ENCODE peak calls at places on chromosomes 11 and 22, in six cellular contexts. E is neural crest cell, V is MCF 10A, Z is sigmoid colon, P is type B pancreatic cell, K is A549. D is an unnamed sample.

GRCh38 chr11:110219011-110219785 is 77.2 kb downstream of the RDX start:
- DNase-seq in E (no peak), V (no peak), Z (no peak), P (no peak), K (no peak), D (no peak)

GRCh38 chr11:61627831-61628753 is 47.2 kb upstream of the SYT7 start:
- DNase-seq in E (peak), V (peak), Z (peak), P (no peak), K (peak), D (no peak)

GRCh38 chr11:121461843-121462242 is 9.1 kb upstream of the SORL1-AS1 start:
- DNase-seq in E (no peak), V (no peak), Z (no peak), P (no peak), K (no peak), D (no peak)

GRCh38 chr22:38941488-38941987 is 15.9 kb upstream of the APOBEC3A start:
- DNase-seq in E (no peak), V (no peak), Z (no peak), P (no peak), K (no peak), D (no peak)

GRCh38 chr11:57641426-57641825 is 8.3 kb downstream of the YPEL4 start:
- DNase-seq in E (no peak), V (peak), Z (no peak), P (no peak), K (peak), D (no peak)

GRCh38 chr11:127126956-127127355 is 126.4 kb upstream of the KIRREL3 start:
- DNase-seq in E (no peak), V (no peak), Z (no peak), P (no peak), K (no peak), D (no peak)

GRCh38 chr11:27218498-27219038 is 144.4 kb downstream of the CCDC34 start:
- DNase-seq in E (no peak), V (no peak), Z (no peak), P (no peak), K (peak), D (no peak)

GRCh38 chr11:118198370-118198769 is 21.9 kb upstream of the SCN2B start:
- DNase-seq in E (peak), V (peak), Z (peak), P (peak), K (peak), D (no peak)

GRCh38 chr22:22397292-22397870 is 111.2 kb downstream of the ZNF280B start:
- DNase-seq in E (peak), V (peak), Z (peak), P (no peak), K (peak), D (peak)

GRCh38 chr11:92670293-92670890 is 299.1 kb upstream of the MTNR1B start:
- DNase-seq in E (no peak), V (no peak), Z (no peak), P (no peak), K (no peak), D (no peak)

GRCh38 chr11:43899094-43899493 is 18.5 kb downstream of the ALKBH3 start:
- DNase-seq in E (no peak), V (no peak), Z (no peak), P (no peak), K (no peak), D (no peak)

GRCh38 chr11:43962383-43962969 is 20.0 kb downstream of the C11orf96 start:
- DNase-seq in E (no peak), V (no peak), Z (no peak), P (no peak), K (no peak), D (no peak)

GRCh38 chr11:91459840-91460239 is 764.8 kb upstream of the FAT3 start:
- DNase-seq in E (no peak), V (peak), Z (no peak), P (no peak), K (no peak), D (no peak)

DNA sequence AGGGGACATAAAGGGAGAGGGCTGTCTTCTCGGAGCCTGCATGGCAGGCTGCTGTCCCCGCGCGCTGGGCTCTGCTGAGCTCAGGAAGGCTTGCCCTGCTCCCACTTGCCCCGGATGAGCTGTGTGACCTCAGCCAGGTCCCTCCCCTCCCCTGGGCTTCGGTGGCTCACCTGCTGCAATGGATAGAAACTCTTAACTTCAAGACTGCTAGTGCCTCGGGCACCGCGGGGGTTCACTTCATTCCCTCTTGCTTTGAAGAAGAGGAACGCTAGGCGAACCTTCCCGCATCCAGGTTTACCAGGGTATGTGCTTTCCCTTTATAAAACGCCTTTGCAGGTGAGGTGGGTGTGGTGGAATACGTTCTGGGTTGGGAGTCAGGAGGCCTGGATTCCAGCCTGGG is 115.0 kb downstream of the PHF21B start:
- DNase-seq in E (no peak), V (no peak), Z (no peak), P (no peak), K (no peak), D (no peak)
- TF ChIP-seq CTCF in E (no peak), V (no peak), Z (no peak), P (no peak), K (no peak), D (no peak)

GRCh38 chr11:85653048-85653447 is 5.3 kb downstream of the TMEM126A start:
- DNase-seq in E (no peak), V (no peak), Z (no peak), P (no peak), K (no peak), D (no peak)
- TF ChIP-seq CTCF in E (no peak), V (no peak), Z (no peak), P (no peak), K (no peak), D (no peak)

GRCh38 chr11:77039491-77040400 is 5.5 kb downstream of the B3GNT6 start:
- DNase-seq in E (peak), V (no peak), Z (peak), P (no peak), K (no peak), D (no peak)
- TF ChIP-seq CTCF in E (peak), V (no peak), Z (peak), P (peak), K (peak), D (peak)

DNA sequence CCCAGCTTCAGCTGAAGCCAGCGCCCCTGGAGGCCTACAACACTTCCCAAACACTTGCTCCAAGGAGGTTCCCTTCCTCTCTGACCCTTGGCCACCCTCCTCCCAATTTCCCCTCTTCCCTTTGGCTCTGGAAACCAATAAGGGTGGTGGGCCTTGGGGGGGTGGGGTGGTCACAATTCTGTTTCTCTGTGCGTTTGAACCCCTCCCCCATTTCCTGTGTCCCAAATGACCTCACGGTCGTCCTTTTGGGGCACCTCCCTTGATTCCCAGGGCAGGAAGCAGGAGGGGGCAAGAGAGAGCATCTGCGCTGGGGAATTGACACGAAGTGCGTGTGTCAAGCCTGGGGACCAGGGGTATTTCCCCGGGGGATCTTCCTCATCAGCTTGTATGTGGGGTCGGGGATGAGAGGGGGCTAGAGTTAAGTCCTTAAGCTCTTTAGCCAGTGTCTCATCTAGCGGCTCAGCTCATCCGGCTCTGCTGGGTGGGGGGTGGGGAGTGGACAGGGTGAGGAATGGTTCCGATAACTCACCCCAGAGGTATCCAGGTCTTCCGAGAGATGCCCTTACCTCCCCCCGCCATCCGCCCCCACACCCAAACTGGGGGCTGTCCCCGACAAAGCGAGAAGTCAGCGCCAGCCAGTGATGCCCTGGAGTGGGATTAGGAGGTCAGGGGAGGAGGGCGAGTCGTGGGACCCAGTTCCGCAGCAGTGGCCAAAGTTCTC is 629 bp downstream of the ESAM start:
- DNase-seq in E (no peak), V (no peak), Z (no peak), P (no peak), K (no peak), D (peak)
- TF ChIP-seq CTCF in E (no peak), V (no peak), Z (no peak), P (no peak), K (no peak), D (no peak)

GRCh38 chr11:134330611-134331564 is 900 bp upstream of the GLB1L2 start:
- DNase-seq in E (no peak), V (no peak), Z (peak), P (no peak), K (no peak), D (no peak)
- TF ChIP-seq CTCF in E (no peak), V (no peak), Z (no peak), P (no peak), K (no peak), D (no peak)

GRCh38 chr22:17192186-17192585 is 27.0 kb downstream of the ADA2 start:
- DNase-seq in E (no peak), V (no peak), Z (no peak), P (no peak), K (no peak), D (no peak)
- TF ChIP-seq CTCF in E (no peak), V (no peak), Z (no peak), P (no peak), K (no peak), D (no peak)

DNA sequence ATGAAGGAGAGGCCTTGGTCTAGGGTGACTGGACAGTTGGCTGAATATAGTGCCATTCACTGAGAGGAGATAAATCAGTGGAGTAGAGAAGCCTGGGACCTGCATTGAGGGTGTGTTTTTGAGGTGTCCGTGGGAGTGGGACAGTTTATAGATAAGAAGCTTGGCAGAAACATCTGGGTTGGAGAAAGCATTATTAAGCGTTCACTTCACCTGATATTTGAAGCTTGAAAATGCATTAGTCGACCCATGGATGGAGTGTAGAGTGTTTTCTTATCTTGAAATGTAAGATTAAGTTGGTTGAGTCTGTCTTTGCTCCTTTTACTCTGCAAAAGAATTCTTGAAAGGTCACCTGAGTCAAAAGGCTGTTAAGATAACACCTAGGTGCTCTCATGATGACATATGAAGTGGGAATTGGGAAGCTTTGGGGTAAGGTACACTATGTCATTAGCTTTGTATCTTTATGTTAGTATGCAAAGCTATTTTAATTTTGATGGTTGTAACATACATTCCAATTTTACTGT is 160.7 kb downstream of the ARHGAP42 start:
- DNase-seq in E (no peak), V (no peak), Z (no peak), P (no peak), K (no peak), D (no peak)
- TF ChIP-seq CTCF in E (no peak), V (no peak), Z (no peak), P (no peak), K (no peak), D (no peak)

DNA sequence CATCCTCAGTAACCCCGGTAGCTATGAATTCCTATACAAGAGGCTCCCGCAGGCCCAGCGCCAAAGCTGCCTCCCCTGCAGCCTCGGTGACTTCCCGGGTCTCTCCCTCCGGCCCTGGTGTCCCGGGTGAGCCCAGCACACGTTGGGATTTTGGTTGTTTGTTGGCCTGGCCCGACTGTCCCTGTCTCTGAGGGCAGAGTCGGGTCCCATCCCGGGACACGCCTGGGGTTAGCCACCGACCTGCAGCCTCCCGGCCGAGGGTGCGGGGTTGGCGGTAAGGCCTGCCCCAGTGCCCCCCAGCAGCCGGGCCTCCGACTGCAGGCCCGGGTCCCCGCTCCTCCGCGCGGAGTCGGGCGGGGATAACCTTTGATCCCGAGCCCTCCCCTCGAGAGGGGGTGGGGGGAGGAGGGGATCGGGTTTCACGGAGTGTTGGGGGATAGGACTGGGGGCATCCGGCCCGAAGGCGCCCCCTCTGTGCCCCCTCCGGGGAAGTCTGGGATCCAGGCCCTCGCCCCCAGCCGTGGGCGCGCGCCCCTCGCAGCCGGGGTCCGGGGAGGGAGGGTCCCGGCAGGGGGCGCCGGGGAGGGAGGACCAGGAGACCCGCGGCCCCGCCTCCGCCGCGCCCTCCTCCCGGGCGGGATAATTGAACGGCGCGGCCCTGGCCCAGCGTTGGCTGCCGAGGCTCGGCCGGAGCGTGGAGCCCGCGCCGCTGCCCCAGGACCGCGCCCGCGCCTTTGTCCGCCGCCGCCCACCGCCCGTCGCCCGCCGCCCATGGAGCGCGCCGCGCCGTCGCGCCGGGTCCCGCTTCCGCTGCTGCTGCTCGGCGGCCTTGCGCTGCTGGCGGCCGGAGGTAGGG is at the start of gene FBLN1:
- DNase-seq in E (peak), V (peak), Z (no peak), P (peak), K (peak), D (no peak)
- TF ChIP-seq CTCF in E (peak), V (peak), Z (no peak), P (peak), K (peak), D (peak)